ENCODE peak calls at places on chromosomes 16 and 17, in six cellular contexts. A, U, R, I, L and B are unnamed samples.

GRCh38 chr16:88368036-88368435 is 14.7 kb upstream of the ZNF469 start:
- DNase-seq in A (no peak), U (no peak), R (no peak), I (no peak), L (no peak), B (no peak)

GRCh38 chr17:51764387-51764971 is 394.0 kb downstream of the CA10 start:
- DNase-seq in A (peak), U (peak), R (peak), I (peak), L (peak), B (peak)

GRCh38 chr16:10565167-10565566 is 15.2 kb downstream of the EMP2 start:
- DNase-seq in A (no peak), U (no peak), R (no peak), I (no peak), L (no peak), B (no peak)

GRCh38 chr16:57635266-57636097 is 7.1 kb downstream of the ADGRG1 start:
- DNase-seq in A (no peak), U (no peak), R (no peak), I (no peak), L (no peak), B (no peak)

GRCh38 chr17:2023692-2024571 is 1.2 kb downstream of the RTN4RL1 start:
- DNase-seq in A (no peak), U (peak), R (peak), I (peak), L (peak), B (peak)

GRCh38 chr17:48611681-48612455 is 1.1 kb upstream of the HOXB7 start:
- DNase-seq in A (no peak), U (no peak), R (no peak), I (no peak), L (no peak), B (peak)

GRCh38 chr16:67227567-67227921 is 614 bp downstream of the TMEM208 start:
- DNase-seq in A (no peak), U (no peak), R (no peak), I (no peak), L (no peak), B (no peak)

GRCh38 chr17:29176500-29177351 is 3.5 kb downstream of the MYO18A start:
- DNase-seq in A (no peak), U (peak), R (peak), I (peak), L (peak), B (peak)

GRCh38 chr17:38510424-38511125 is 82.3 kb downstream of the ARHGAP23 start:
- DNase-seq in A (no peak), U (peak), R (no peak), I (no peak), L (peak), B (no peak)

GRCh38 chr17:30292490-30292858 is 730 bp upstream of the BLMH start:
- DNase-seq in A (no peak), U (no peak), R (no peak), I (no peak), L (no peak), B (no peak)

GRCh38 chr17:5788266-5788900 is 204.1 kb upstream of the NLRP1 start:
- DNase-seq in A (no peak), U (no peak), R (no peak), I (no peak), L (no peak), B (no peak)

GRCh38 chr17:676060-676745 is 38.4 kb downstream of the VPS53 start:
- DNase-seq in A (no peak), U (no peak), R (no peak), I (no peak), L (no peak), B (no peak)

GRCh38 chr16:48053346-48053745 is 102.4 kb downstream of the ABCC12 start:
- DNase-seq in A (no peak), U (peak), R (no peak), I (no peak), L (no peak), B (no peak)

GRCh38 chr17:50779747-50780363 is 12.5 kb upstream of the ANKRD40CL start:
- DNase-seq in A (no peak), U (no peak), R (peak), I (peak), L (no peak), B (peak)

GRCh38 chr16:85699628-85700027 is 10.9 kb upstream of the GINS2 start:
- DNase-seq in A (no peak), U (no peak), R (no peak), I (no peak), L (peak), B (no peak)

GRCh38 chr17:81932333-81932983 is 4.6 kb downstream of the PYCR1 start:
- DNase-seq in A (no peak), U (no peak), R (no peak), I (no peak), L (no peak), B (no peak)

GRCh38 chr17:42050360-42051012 is at the start of gene C17orf113:
- DNase-seq in A (peak), U (peak), R (peak), I (peak), L (peak), B (peak)

GRCh38 chr16:525520-526180 is 1.9 kb upstream of the CAPN15 start:
- DNase-seq in A (no peak), U (no peak), R (peak), I (no peak), L (no peak), B (peak)

GRCh38 chr17:51706098-51706497 is 445.8 kb downstream of the UTP18 start:
- DNase-seq in A (no peak), U (no peak), R (no peak), I (no peak), L (no peak), B (no peak)

GRCh38 chr17:81329279-81329926 is 34.3 kb upstream of the SLC38A10 start:
- DNase-seq in A (no peak), U (no peak), R (no peak), I (no peak), L (peak), B (no peak)

GRCh38 chr16:57536306-57537193 is at the start of gene CCDC102A:
- DNase-seq in A (no peak), U (no peak), R (no peak), I (peak), L (peak), B (peak)

GRCh38 chr16:4410335-4411075 is 5.9 kb downstream of the CORO7 start:
- DNase-seq in A (peak), U (no peak), R (no peak), I (peak), L (peak), B (no peak)

GRCh38 chr17:9811086-9811485 is 10.8 kb downstream of the GSG1L2 start:
- DNase-seq in A (no peak), U (no peak), R (no peak), I (no peak), L (no peak), B (no peak)

GRCh38 chr16:31113420-31114124 is 3.9 kb upstream of the KAT8 start:
- DNase-seq in A (no peak), U (no peak), R (no peak), I (no peak), L (no peak), B (no peak)

GRCh38 chr17:49822829-49823228 is 25.0 kb downstream of the TAC4 start:
- DNase-seq in A (no peak), U (no peak), R (no peak), I (no peak), L (no peak), B (no peak)

GRCh38 chr16:89955001-89955685 is 6.6 kb downstream of the DEF8 start:
- DNase-seq in A (no peak), U (no peak), R (no peak), I (no peak), L (no peak), B (no peak)

GRCh38 chr16:66810391-66810790 is 9.0 kb upstream of the TERB1 start:
- DNase-seq in A (no peak), U (no peak), R (no peak), I (no peak), L (no peak), B (no peak)

GRCh38 chr17:78497115-78497540 is 80.1 kb downstream of the DNAH17 start:
- DNase-seq in A (peak), U (peak), R (peak), I (peak), L (peak), B (peak)

GRCh38 chr17:15348030-15348429 is 6.6 kb upstream of the TEKT3 start:
- DNase-seq in A (no peak), U (no peak), R (no peak), I (no peak), L (no peak), B (no peak)

GRCh38 chr16:46862555-46863447 is 21.4 kb upstream of the GPT2 start:
- DNase-seq in A (no peak), U (no peak), R (no peak), I (no peak), L (no peak), B (peak)

GRCh38 chr16:57680842-57681241 is 12.7 kb downstream of the ADGRG3 start:
- DNase-seq in A (no peak), U (no peak), R (no peak), I (no peak), L (no peak), B (no peak)

GRCh38 chr17:77786090-77786489 is 172.4 kb upstream of the TNRC6C start:
- DNase-seq in A (no peak), U (no peak), R (no peak), I (no peak), L (no peak), B (no peak)